ENCODE peak calls at places on chromosomes 4 and X, in seven cellular contexts. B is mesendoderm, F is H1, D is mesenchymal stem cell, L is H9, A is neuronal stem cell, I is IMR-90. X is an unnamed sample.

GRCh38 chr4:146132445-146132844 is 43.1 kb upstream of the LSM6 start:
- DNase-seq in B (no peak), F (no peak), D (peak; percentile 10), L (no peak), A (no peak), I (no peak), X (no peak)

GRCh38 chr4:152937535-152938236 is 1.6 kb downstream of the FHDC1 start:
- DNase-seq in B (no peak), F (peak; percentile 63), D (peak; percentile 36), L (no peak), A (peak; percentile 31), I (peak; percentile 21), X (no peak)

GRCh38 chr4:110041742-110042141 is 129.1 kb downstream of the EGF start:
- DNase-seq in B (no peak), F (no peak), D (no peak), L (no peak), A (no peak), I (no peak), X (no peak)

GRCh38 chrX:102063445-102064074 is 61.9 kb upstream of the TCEAL2 start:
- DNase-seq in B (peak; percentile 35), F (no peak), D (no peak), L (no peak), A (no peak), I (no peak), X (no peak)

GRCh38 chrX:103919336-103919682 is 43.1 kb upstream of the TMSB15B start:
- DNase-seq in B (no peak), F (no peak), D (peak; percentile 54), L (no peak), A (no peak), I (peak; percentile 51), X (no peak)

GRCh38 chr4:175369087-175369486 is 443.0 kb downstream of the GPM6A start:
- DNase-seq in B (no peak), F (no peak), D (peak; percentile 1), L (no peak), A (no peak), I (peak; percentile 71), X (no peak)

GRCh38 chr4:4860803-4861591 is 1.5 kb downstream of the MSX1 start:
- DNase-seq in B (peak; percentile 64), F (peak; percentile 68), D (peak; percentile 65), L (no peak), A (no peak), I (peak; percentile 32), X (no peak)

GRCh38 chr4:59339631-59340030 is 1860.5 kb upstream of the ADGRL3 start:
- DNase-seq in B (peak; percentile 49), F (no peak), D (no peak), L (no peak), A (peak; percentile 40), I (no peak), X (no peak)

GRCh38 chrX:42837747-42838146 is 59.8 kb upstream of the PPP1R2C start:
- DNase-seq in B (no peak), F (no peak), D (no peak), L (no peak), A (no peak), I (no peak), X (no peak)

GRCh38 chr4:76430519-76431388 is 4.3 kb upstream of the SHROOM3 start:
- DNase-seq in B (peak; percentile 73), F (no peak), D (peak; percentile 64), L (no peak), A (peak; percentile 54), I (peak; percentile 60), X (peak; percentile 18)

GRCh38 chr4:186557486-186557885 is 2.1 kb upstream of the MTNR1A start:
- DNase-seq in B (no peak), F (no peak), D (peak; percentile 84), L (no peak), A (no peak), I (peak; percentile 45), X (no peak)

GRCh38 chr4:152990471-152991131 is 54.5 kb downstream of the FHDC1 start:
- DNase-seq in B (no peak), F (no peak), D (no peak), L (no peak), A (no peak), I (no peak), X (peak; percentile 77)

GRCh38 chrX:134542485-134542884 is 82.5 kb downstream of the HPRT1 start:
- DNase-seq in B (peak; percentile 66), F (no peak), D (peak; percentile 73), L (no peak), A (no peak), I (peak; percentile 70), X (no peak)

DNA sequence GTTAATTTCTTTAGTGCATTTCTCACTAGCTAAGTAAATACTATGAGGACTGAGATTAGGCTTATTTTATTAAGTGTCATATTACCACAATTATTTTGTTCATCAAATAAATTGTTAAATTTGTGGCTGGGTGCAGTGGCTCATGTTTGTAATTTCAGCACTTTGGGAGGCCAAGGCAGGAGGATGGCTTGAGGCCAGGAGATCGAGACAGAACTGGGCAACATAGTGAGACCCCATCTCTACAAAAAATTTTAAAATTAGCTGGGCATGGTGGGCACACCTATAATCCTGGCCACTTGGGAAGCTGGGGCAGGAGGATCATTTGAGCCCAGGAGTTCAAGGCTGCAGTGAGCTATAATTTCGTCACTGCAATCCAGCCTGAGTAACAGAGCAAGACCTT is 6.8 kb downstream of the SEC24D start:
- DNase-seq in B (no peak), F (no peak), D (no peak), L (no peak), A (no peak), I (no peak), X (no peak)
- H3K4me1 ChIP-seq in B (peaks cover 9% of the 10 kb centered on the region), F (no peaks in the 10 kb centered on the region), D (peaks cover 9% of the 10 kb centered on the region), L (peaks cover 5% of the 10 kb centered on the region), A (no peaks in the 10 kb centered on the region), I (peaks cover 16% of the 10 kb centered on the region), X (peaks cover 3% of the 10 kb centered on the region)

DNA sequence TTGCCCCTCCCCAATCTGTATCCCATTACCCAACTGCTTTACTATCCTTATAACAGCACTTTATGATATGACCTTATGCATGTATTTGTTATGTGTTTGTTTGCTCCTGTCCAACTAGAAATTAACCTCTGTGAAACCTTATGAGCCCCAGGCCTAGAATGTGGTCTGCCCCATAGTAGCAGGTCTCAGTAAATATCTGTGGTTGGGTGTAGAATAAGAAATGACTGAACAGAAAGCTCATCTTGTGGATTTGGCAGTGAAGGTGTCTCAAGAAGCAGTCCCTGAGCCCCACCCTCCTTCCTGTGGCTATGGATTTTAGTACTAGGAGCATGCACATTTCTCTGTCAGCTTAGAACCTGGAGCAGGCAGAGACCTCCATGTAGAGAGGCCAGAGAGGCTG is 229.0 kb upstream of the LCORL start:
- DNase-seq in B (no peak), F (no peak), D (no peak), L (no peak), A (no peak), I (no peak), X (no peak)
- H3K79me1 ChIP-seq in B (no peaks in the 10 kb centered on the region), F (no peaks in the 10 kb centered on the region), D (no peaks in the 10 kb centered on the region), L (no peaks in the 10 kb centered on the region), A (no peaks in the 10 kb centered on the region), I (no peaks in the 10 kb centered on the region), X (no peaks in the 10 kb centered on the region)

GRCh38 chr4:39114436-39114835 is 52.4 kb downstream of the KLHL5 start:
- DNase-seq in B (no peak), F (no peak), D (peak; percentile 54), L (no peak), A (no peak), I (peak; percentile 46), X (no peak)
- H2AK5ac ChIP-seq in B (no peak overlapping the region), F (no peak overlapping the region), D (no peak overlapping the region), L (no peak overlapping the region), A (no peak overlapping the region), I (no peak overlapping the region), X (no peak overlapping the region)

DNA sequence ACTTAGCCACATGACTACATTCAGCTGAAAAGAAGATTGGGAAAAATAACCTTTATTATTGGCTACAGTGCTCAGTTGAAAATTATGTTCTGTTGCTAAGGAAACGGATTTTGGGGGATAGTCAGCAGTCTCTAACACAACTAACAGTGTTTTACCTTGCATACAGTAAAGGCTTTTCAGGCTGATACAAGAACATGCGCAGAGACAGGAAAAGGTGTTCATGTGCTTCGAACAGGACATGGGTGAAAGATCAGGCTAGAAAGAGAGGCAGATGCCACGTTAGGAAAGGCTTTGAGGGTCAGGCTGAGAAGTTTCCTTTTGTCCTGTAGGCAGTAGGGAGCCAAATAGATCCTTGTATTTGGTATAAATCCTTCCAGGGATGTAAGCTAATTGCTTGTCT is 14.8 kb upstream of the RHOH start:
- DNase-seq in B (no peak), F (peak; percentile 19), D (no peak), L (no peak), A (no peak), I (no peak), X (no peak)
- H3K4me1 ChIP-seq in B (no peaks in the 10 kb centered on the region), F (no peaks in the 10 kb centered on the region), D (peaks cover 2% of the 10 kb centered on the region), L (peaks cover 2% of the 10 kb centered on the region), A (peaks cover 4% of the 10 kb centered on the region), I (no peaks in the 10 kb centered on the region), X (no peaks in the 10 kb centered on the region)